ENCODE peak calls at places on chromosomes 6 and 20, in four cellular contexts. One of them, this sample, is unnamed.

GRCh38 chr6:21679761-21680265 is 86.3 kb downstream of the SOX4 start:
- DNase-seq in brain microvascular endothelial cell: peak; percentile 78
- DNase-seq in lower lobe of right lung: no peak
- DNase-seq in mucosa of descending colon: no peak
- DNase-seq in this sample: no peak

GRCh38 chr20:51067792-51068191 is 44.9 kb upstream of the KCNG1 start:
- DNase-seq in brain microvascular endothelial cell: no peak
- DNase-seq in mucosa of descending colon: no peak
- DNase-seq in lower lobe of right lung: no peak
- DNase-seq in this sample: no peak

GRCh38 chr20:47498606-47499005 is 3.1 kb upstream of the NCOA3 start:
- DNase-seq in brain microvascular endothelial cell: no peak
- DNase-seq in lower lobe of right lung: no peak
- DNase-seq in mucosa of descending colon: no peak
- DNase-seq in this sample: no peak

GRCh38 chr6:20203561-20204528 is 8.4 kb downstream of the MBOAT1 start:
- DNase-seq in lower lobe of right lung: no peak
- DNase-seq in brain microvascular endothelial cell: no peak
- DNase-seq in mucosa of descending colon: no peak
- DNase-seq in this sample: no peak

GRCh38 chr6:43806041-43806757 is 36.2 kb downstream of the VEGFA start:
- DNase-seq in lower lobe of right lung: no peak
- DNase-seq in mucosa of descending colon: peak; percentile 70
- DNase-seq in brain microvascular endothelial cell: no peak
- DNase-seq in this sample: no peak

GRCh38 chr20:23446505-23446904 is 6.2 kb downstream of the CST11 start:
- DNase-seq in brain microvascular endothelial cell: peak; percentile 78
- DNase-seq in mucosa of descending colon: no peak
- DNase-seq in lower lobe of right lung: no peak
- DNase-seq in this sample: no peak

GRCh38 chr6:16337280-16337975 is 99.0 kb downstream of the GMPR start:
- DNase-seq in lower lobe of right lung: peak; percentile 78
- DNase-seq in mucosa of descending colon: peak; percentile 82
- DNase-seq in brain microvascular endothelial cell: peak; percentile 54
- DNase-seq in this sample: peak; percentile 81

GRCh38 chr20:47972916-47973309 is 187.6 kb upstream of the SULF2 start:
- DNase-seq in lower lobe of right lung: no peak
- DNase-seq in mucosa of descending colon: no peak
- DNase-seq in brain microvascular endothelial cell: no peak
- DNase-seq in this sample: no peak

GRCh38 chr20:19742974-19743649 is 14.9 kb upstream of the RIN2 start:
- DNase-seq in lower lobe of right lung: no peak
- DNase-seq in brain microvascular endothelial cell: no peak
- DNase-seq in mucosa of descending colon: no peak
- DNase-seq in this sample: no peak

GRCh38 chr20:48877299-48877698 is 44.2 kb upstream of the ARFGEF2 start:
- DNase-seq in brain microvascular endothelial cell: peak; percentile 12
- DNase-seq in lower lobe of right lung: no peak
- DNase-seq in mucosa of descending colon: no peak
- DNase-seq in this sample: no peak

GRCh38 chr20:49230575-49231211 is 11.5 kb downstream of the DDX27 start:
- DNase-seq in mucosa of descending colon: no peak
- DNase-seq in brain microvascular endothelial cell: no peak
- DNase-seq in lower lobe of right lung: peak; percentile 66
- DNase-seq in this sample: no peak

GRCh38 chr20:11921326-11921725 is 3.6 kb downstream of the BTBD3 start:
- DNase-seq in brain microvascular endothelial cell: no peak
- DNase-seq in lower lobe of right lung: no peak
- DNase-seq in mucosa of descending colon: no peak
- DNase-seq in this sample: no peak

GRCh38 chr20:2171266-2171790 is 69.7 kb downstream of the STK35 start:
- DNase-seq in mucosa of descending colon: no peak
- DNase-seq in lower lobe of right lung: no peak
- DNase-seq in brain microvascular endothelial cell: no peak
- DNase-seq in this sample: no peak

GRCh38 chr6:30135147-30135546 is 793 bp upstream of the TRIM40 start:
- DNase-seq in brain microvascular endothelial cell: no peak
- DNase-seq in mucosa of descending colon: no peak
- DNase-seq in lower lobe of right lung: no peak
- DNase-seq in this sample: no peak

GRCh38 chr6:41600499-41601247 is 37.6 kb upstream of the MDFI start:
- DNase-seq in mucosa of descending colon: no peak
- DNase-seq in brain microvascular endothelial cell: no peak
- DNase-seq in lower lobe of right lung: peak; percentile 34
- DNase-seq in this sample: no peak

GRCh38 chr6:155787168-155787567 is 331.5 kb upstream of the NOX3 start:
- DNase-seq in lower lobe of right lung: no peak
- DNase-seq in brain microvascular endothelial cell: no peak
- DNase-seq in mucosa of descending colon: no peak
- DNase-seq in this sample: no peak

GRCh38 chr6:12716298-12716853 is at the start of gene PHACTR1:
- DNase-seq in mucosa of descending colon: no peak
- DNase-seq in brain microvascular endothelial cell: no peak
- DNase-seq in lower lobe of right lung: no peak
- DNase-seq in this sample: no peak
- H3K4me3 ChIP-seq in mucosa of descending colon: no peak within 1 kb of the TSS
- H3K4me3 ChIP-seq in brain microvascular endothelial cell: no peak within 1 kb of the TSS
- H3K4me3 ChIP-seq in lower lobe of right lung: no peak within 1 kb of the TSS
- H3K4me3 ChIP-seq in this sample: no peak within 1 kb of the TSS

GRCh38 chr6:84774174-84775158 is 10.1 kb upstream of the TBX18 start:
- DNase-seq in brain microvascular endothelial cell: peak; percentile 62
- DNase-seq in lower lobe of right lung: peak; percentile 50
- DNase-seq in mucosa of descending colon: peak; percentile 41
- DNase-seq in this sample: peak; percentile 85
- H3K4me3 ChIP-seq in brain microvascular endothelial cell: peak overlapping the region; percentile 56
- H3K4me3 ChIP-seq in lower lobe of right lung: peak overlapping the region; percentile 43
- H3K4me3 ChIP-seq in mucosa of descending colon: no peak overlapping the region
- H3K4me3 ChIP-seq in this sample: peak overlapping the region; percentile 7

DNA sequence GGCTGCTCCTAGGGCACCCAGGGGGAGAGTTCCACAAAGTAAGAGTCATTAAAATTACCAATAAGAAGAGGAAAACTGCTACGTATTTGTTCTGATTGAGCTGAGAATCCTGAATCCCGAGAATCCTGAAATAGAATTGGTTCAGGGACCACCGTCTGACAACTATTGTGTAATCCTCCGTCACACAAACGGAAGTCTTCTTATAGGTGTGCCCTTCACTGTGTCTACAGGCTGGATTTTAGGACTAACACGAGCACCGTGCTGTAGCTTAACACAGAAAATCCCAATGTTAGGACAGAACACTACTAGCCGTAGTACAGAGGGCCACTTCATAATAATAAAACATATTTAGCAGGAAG is 50.6 kb upstream of the RNF182 start:
- DNase-seq in mucosa of descending colon: no peak
- DNase-seq in brain microvascular endothelial cell: no peak
- DNase-seq in lower lobe of right lung: no peak
- DNase-seq in this sample: no peak
- H3K4me3 ChIP-seq in mucosa of descending colon: no peak overlapping the region
- H3K4me3 ChIP-seq in brain microvascular endothelial cell: peak overlapping the region; percentile 53
- H3K4me3 ChIP-seq in lower lobe of right lung: peak overlapping the region; percentile 58
- H3K4me3 ChIP-seq in this sample: peak overlapping the region; percentile 35

GRCh38 chr6:96899019-96899418 is 1.3 kb upstream of the NDUFAF4 start:
- DNase-seq in brain microvascular endothelial cell: peak; percentile 44
- DNase-seq in lower lobe of right lung: no peak
- DNase-seq in mucosa of descending colon: no peak
- DNase-seq in this sample: no peak
- H3K4me3 ChIP-seq in brain microvascular endothelial cell: no peak overlapping the region
- H3K4me3 ChIP-seq in lower lobe of right lung: no peak overlapping the region
- H3K4me3 ChIP-seq in mucosa of descending colon: no peak overlapping the region
- H3K4me3 ChIP-seq in this sample: no peak overlapping the region

GRCh38 chr20:33676652-33677645 is 2.7 kb upstream of the NECAB3 start:
- DNase-seq in lower lobe of right lung: no peak
- DNase-seq in brain microvascular endothelial cell: no peak
- DNase-seq in mucosa of descending colon: peak; percentile 61
- DNase-seq in this sample: no peak

GRCh38 chr20:33674294-33675126 is at the start of gene NECAB3:
- DNase-seq in mucosa of descending colon: peak; percentile 86
- DNase-seq in lower lobe of right lung: peak; percentile 87
- DNase-seq in brain microvascular endothelial cell: peak; percentile 60
- DNase-seq in this sample: peak; percentile 97

GRCh38 chr20:33676121-33676520 is 1.9 kb upstream of the NECAB3 start:
- DNase-seq in mucosa of descending colon: peak; percentile 60
- DNase-seq in lower lobe of right lung: no peak
- DNase-seq in brain microvascular endothelial cell: no peak
- DNase-seq in this sample: no peak

GRCh38 chr20:33673411-33674293 is 576 bp downstream of the NECAB3 start:
- DNase-seq in brain microvascular endothelial cell: no peak
- DNase-seq in mucosa of descending colon: no peak
- DNase-seq in lower lobe of right lung: peak; percentile 70
- DNase-seq in this sample: peak; percentile 63

DNA sequence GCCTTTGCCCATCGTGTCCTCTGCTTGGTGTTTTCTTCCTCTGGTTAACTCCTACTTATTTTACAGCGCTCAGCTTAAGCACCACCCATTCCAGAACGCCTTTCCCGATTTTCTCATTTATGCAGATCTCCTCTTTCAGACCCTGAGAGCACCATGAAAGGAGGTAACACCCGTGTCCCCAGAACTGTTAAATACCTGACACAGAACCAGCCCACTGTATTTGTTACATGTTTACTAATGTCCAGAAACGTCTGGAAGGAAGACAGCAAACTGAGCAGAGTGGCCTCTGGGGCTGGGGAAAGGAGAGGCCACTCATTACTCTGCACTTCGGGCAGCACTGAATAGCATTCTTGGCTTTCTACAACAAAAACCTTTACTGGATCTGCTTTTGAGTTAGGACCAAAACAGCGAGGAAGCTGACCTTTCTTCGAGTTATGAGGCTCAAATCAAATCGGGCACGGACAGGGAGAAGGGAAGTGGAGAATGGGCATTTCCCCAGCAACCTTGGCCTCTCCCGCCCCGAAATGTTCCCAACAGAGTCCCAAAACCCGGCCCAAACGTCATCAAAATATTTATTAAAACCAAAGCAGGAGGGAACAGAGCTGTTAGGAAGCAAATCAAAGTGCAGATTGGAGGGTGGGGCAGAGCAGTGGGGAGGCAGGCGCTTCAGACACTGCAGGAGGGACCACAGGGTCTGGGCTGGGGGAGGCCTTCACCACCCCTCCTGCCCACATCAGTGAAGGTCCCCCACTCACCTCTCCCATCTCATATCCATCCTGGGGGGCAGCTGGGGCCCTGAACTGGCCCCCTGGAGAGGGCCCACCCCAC is 1.1 kb upstream of the NECAB3 start:
- DNase-seq in lower lobe of right lung: no peak
- DNase-seq in brain microvascular endothelial cell: no peak
- DNase-seq in mucosa of descending colon: no peak
- DNase-seq in this sample: no peak
- H3K4me3 ChIP-seq in lower lobe of right lung: peak overlapping the region; percentile 67
- H3K4me3 ChIP-seq in brain microvascular endothelial cell: no peak overlapping the region
- H3K4me3 ChIP-seq in mucosa of descending colon: no peak overlapping the region
- H3K4me3 ChIP-seq in this sample: peak overlapping the region; percentile 62

GRCh38 chr6:98844244-98845161 is 10.1 kb downstream of the POU3F2 start:
- DNase-seq in brain microvascular endothelial cell: no peak
- DNase-seq in lower lobe of right lung: no peak
- DNase-seq in mucosa of descending colon: no peak
- DNase-seq in this sample: peak; percentile 75
- H3K4me3 ChIP-seq in brain microvascular endothelial cell: peak overlapping the region; percentile 39
- H3K4me3 ChIP-seq in lower lobe of right lung: peak overlapping the region; percentile 32
- H3K4me3 ChIP-seq in mucosa of descending colon: no peak overlapping the region
- H3K4me3 ChIP-seq in this sample: no peak overlapping the region

GRCh38 chr6:3356056-3356823 is 97.5 kb downstream of the PSMG4 start:
- DNase-seq in mucosa of descending colon: peak; percentile 86
- DNase-seq in lower lobe of right lung: peak; percentile 79
- DNase-seq in brain microvascular endothelial cell: no peak
- DNase-seq in this sample: peak; percentile 78
- H3K4me3 ChIP-seq in mucosa of descending colon: no peak overlapping the region
- H3K4me3 ChIP-seq in lower lobe of right lung: peak overlapping the region; percentile 46
- H3K4me3 ChIP-seq in brain microvascular endothelial cell: peak overlapping the region; percentile 45
- H3K4me3 ChIP-seq in this sample: peak overlapping the region; percentile 36

GRCh38 chr6:1395941-1396908 is 6.8 kb downstream of the FOXF2 start:
- DNase-seq in lower lobe of right lung: no peak
- DNase-seq in mucosa of descending colon: no peak
- DNase-seq in brain microvascular endothelial cell: no peak
- DNase-seq in this sample: no peak
- H3K4me3 ChIP-seq in lower lobe of right lung: peak overlapping the region; percentile 10
- H3K4me3 ChIP-seq in mucosa of descending colon: no peak overlapping the region
- H3K4me3 ChIP-seq in brain microvascular endothelial cell: no peak overlapping the region
- H3K4me3 ChIP-seq in this sample: no peak overlapping the region

GRCh38 chr6:85300581-85300980 is 149.3 kb upstream of the NT5E start:
- DNase-seq in lower lobe of right lung: no peak
- DNase-seq in brain microvascular endothelial cell: no peak
- DNase-seq in mucosa of descending colon: no peak
- DNase-seq in this sample: no peak

DNA sequence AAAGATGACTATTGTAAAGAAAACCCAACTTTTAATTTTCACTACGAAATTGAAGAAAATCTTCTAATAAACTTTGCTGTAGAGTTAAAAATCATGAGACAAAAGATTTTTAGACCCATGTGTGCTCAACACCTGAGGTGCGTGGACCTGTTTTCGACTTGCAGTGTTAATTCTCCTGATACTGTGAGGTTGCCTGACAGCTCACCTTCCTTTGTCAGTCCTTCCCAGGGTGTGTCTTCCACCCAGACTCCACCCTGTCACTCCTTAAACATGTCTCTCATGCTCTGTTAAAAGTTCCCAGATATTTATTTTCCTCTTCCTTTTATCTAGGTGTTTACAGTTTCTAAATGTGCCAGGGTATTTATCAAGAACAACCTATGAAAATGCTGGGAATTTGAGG is 151.3 kb upstream of the NT5E start:
- DNase-seq in lower lobe of right lung: no peak
- DNase-seq in brain microvascular endothelial cell: no peak
- DNase-seq in mucosa of descending colon: no peak
- DNase-seq in this sample: no peak
- H3K4me3 ChIP-seq in lower lobe of right lung: no peak overlapping the region
- H3K4me3 ChIP-seq in brain microvascular endothelial cell: no peak overlapping the region
- H3K4me3 ChIP-seq in mucosa of descending colon: no peak overlapping the region
- H3K4me3 ChIP-seq in this sample: no peak overlapping the region

DNA sequence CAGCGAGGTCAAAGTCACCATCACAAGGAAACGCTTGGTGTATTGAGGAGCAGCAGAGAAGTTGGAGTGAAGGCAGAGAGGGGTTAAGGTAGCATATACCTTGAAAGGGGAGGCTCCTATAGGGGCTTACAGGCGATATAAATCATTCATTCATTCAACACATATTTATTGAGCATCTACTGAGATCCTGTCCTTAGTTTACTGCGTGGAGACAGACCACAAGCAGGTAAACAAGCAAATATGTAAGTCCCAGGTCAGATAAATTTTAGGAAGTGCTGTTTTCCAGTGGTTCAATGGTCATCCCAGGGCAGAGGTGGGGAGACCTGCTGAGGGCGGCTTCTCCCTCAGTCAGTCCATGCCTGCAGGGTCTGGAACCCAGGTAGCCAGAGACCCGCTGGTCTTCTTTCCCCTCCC is 761 bp upstream of the DNMT3B start:
- DNase-seq in brain microvascular endothelial cell: no peak
- DNase-seq in lower lobe of right lung: no peak
- DNase-seq in mucosa of descending colon: no peak
- DNase-seq in this sample: no peak
- H3K4me3 ChIP-seq in brain microvascular endothelial cell: peak overlapping the region; percentile 70
- H3K4me3 ChIP-seq in lower lobe of right lung: peak overlapping the region; percentile 78
- H3K4me3 ChIP-seq in mucosa of descending colon: no peak overlapping the region
- H3K4me3 ChIP-seq in this sample: peak overlapping the region; percentile 78